ENCODE peak calls at places on chromosome 12, in eight cellular contexts. One of them, this sample, is unnamed.

GRCh38 chr12:51923506-51924365 is 16.4 kb downstream of the ACVRL1 start:
- DNase-seq in IMR-90: no peak
- DNase-seq in hepatocyte: peak
- DNase-seq in HCT116: no peak
- DNase-seq in cardiac muscle cell: peak
- DNase-seq in endothelial cell of umbilical vein: peak
- DNase-seq in upper lobe of right lung: peak
- DNase-seq in tibial artery: peak
- DNase-seq in this sample: no peak

GRCh38 chr12:62898568-62898967 is 36.4 kb downstream of the PPM1H start:
- DNase-seq in IMR-90: no peak
- DNase-seq in hepatocyte: no peak
- DNase-seq in HCT116: no peak
- DNase-seq in cardiac muscle cell: no peak
- DNase-seq in endothelial cell of umbilical vein: no peak
- DNase-seq in upper lobe of right lung: no peak
- DNase-seq in tibial artery: no peak
- DNase-seq in this sample: no peak

GRCh38 chr12:22600226-22600625 is 24.7 kb upstream of the ETNK1 start:
- DNase-seq in IMR-90: no peak
- DNase-seq in hepatocyte: peak
- DNase-seq in HCT116: no peak
- DNase-seq in cardiac muscle cell: no peak
- DNase-seq in endothelial cell of umbilical vein: no peak
- DNase-seq in upper lobe of right lung: no peak
- DNase-seq in tibial artery: no peak
- DNase-seq in this sample: no peak

GRCh38 chr12:97038859-97039258 is 131.8 kb downstream of the NEDD1 start:
- DNase-seq in IMR-90: no peak
- DNase-seq in hepatocyte: no peak
- DNase-seq in HCT116: no peak
- DNase-seq in cardiac muscle cell: no peak
- DNase-seq in endothelial cell of umbilical vein: no peak
- DNase-seq in upper lobe of right lung: no peak
- DNase-seq in tibial artery: no peak
- DNase-seq in this sample: no peak

GRCh38 chr12:55712700-55713415 is 3.0 kb upstream of the BLOC1S1 start:
- DNase-seq in IMR-90: no peak
- DNase-seq in hepatocyte: no peak
- DNase-seq in HCT116: no peak
- DNase-seq in cardiac muscle cell: no peak
- DNase-seq in endothelial cell of umbilical vein: no peak
- DNase-seq in upper lobe of right lung: no peak
- DNase-seq in tibial artery: no peak
- DNase-seq in this sample: no peak

GRCh38 chr12:43655586-43655985 is 103.0 kb downstream of the PUS7L start:
- DNase-seq in IMR-90: peak
- DNase-seq in hepatocyte: no peak
- DNase-seq in HCT116: no peak
- DNase-seq in cardiac muscle cell: no peak
- DNase-seq in endothelial cell of umbilical vein: no peak
- DNase-seq in upper lobe of right lung: no peak
- DNase-seq in tibial artery: no peak
- DNase-seq in this sample: no peak

GRCh38 chr12:12859690-12860089 is 31.7 kb upstream of the GPRC5A start:
- DNase-seq in IMR-90: peak
- DNase-seq in hepatocyte: no peak
- DNase-seq in HCT116: no peak
- DNase-seq in cardiac muscle cell: no peak
- DNase-seq in endothelial cell of umbilical vein: no peak
- DNase-seq in upper lobe of right lung: no peak
- DNase-seq in tibial artery: no peak
- DNase-seq in this sample: no peak

GRCh38 chr12:88579941-88580871 is at the start of gene KITLG:
- DNase-seq in IMR-90: peak
- DNase-seq in hepatocyte: peak
- DNase-seq in HCT116: peak
- DNase-seq in cardiac muscle cell: peak
- DNase-seq in endothelial cell of umbilical vein: peak
- DNase-seq in upper lobe of right lung: peak
- DNase-seq in tibial artery: peak
- DNase-seq in this sample: peak

GRCh38 chr12:23585782-23586163 is 363.7 kb downstream of the SOX5 start:
- DNase-seq in IMR-90: no peak
- DNase-seq in hepatocyte: no peak
- DNase-seq in HCT116: no peak
- DNase-seq in cardiac muscle cell: no peak
- DNase-seq in endothelial cell of umbilical vein: no peak
- DNase-seq in upper lobe of right lung: no peak
- DNase-seq in tibial artery: no peak
- DNase-seq in this sample: no peak

GRCh38 chr12:51827925-51828818 is 20.3 kb downstream of the FIGNL2 start:
- DNase-seq in IMR-90: peak
- DNase-seq in hepatocyte: peak
- DNase-seq in HCT116: no peak
- DNase-seq in cardiac muscle cell: no peak
- DNase-seq in endothelial cell of umbilical vein: peak
- DNase-seq in upper lobe of right lung: no peak
- DNase-seq in tibial artery: no peak
- DNase-seq in this sample: no peak

GRCh38 chr12:62600038-62600437 is 133.4 kb downstream of the MON2 start:
- DNase-seq in IMR-90: no peak
- DNase-seq in hepatocyte: no peak
- DNase-seq in HCT116: no peak
- DNase-seq in cardiac muscle cell: no peak
- DNase-seq in endothelial cell of umbilical vein: no peak
- DNase-seq in upper lobe of right lung: no peak
- DNase-seq in tibial artery: no peak
- DNase-seq in this sample: no peak

GRCh38 chr12:100959481-100959880 is 164.9 kb downstream of the ANO4 start:
- DNase-seq in IMR-90: peak
- DNase-seq in hepatocyte: peak
- DNase-seq in HCT116: peak
- DNase-seq in cardiac muscle cell: no peak
- DNase-seq in endothelial cell of umbilical vein: peak
- DNase-seq in upper lobe of right lung: no peak
- DNase-seq in tibial artery: no peak
- DNase-seq in this sample: no peak

GRCh38 chr12:123364532-123365140 is at the start of gene SBNO1:
- DNase-seq in IMR-90: peak
- DNase-seq in hepatocyte: peak
- DNase-seq in HCT116: peak
- DNase-seq in cardiac muscle cell: peak
- DNase-seq in endothelial cell of umbilical vein: no peak
- DNase-seq in upper lobe of right lung: peak
- DNase-seq in tibial artery: peak
- DNase-seq in this sample: peak

GRCh38 chr12:109151457-109151856 is 35.1 kb downstream of the ACACB start:
- DNase-seq in IMR-90: no peak
- DNase-seq in hepatocyte: no peak
- DNase-seq in HCT116: no peak
- DNase-seq in cardiac muscle cell: no peak
- DNase-seq in endothelial cell of umbilical vein: no peak
- DNase-seq in upper lobe of right lung: no peak
- DNase-seq in tibial artery: no peak
- DNase-seq in this sample: no peak
- H3K27ac ChIP-seq in IMR-90: no peak
- H3K27ac ChIP-seq in hepatocyte: no peak
- H3K27ac ChIP-seq in HCT116: no peak
- H3K27ac ChIP-seq in cardiac muscle cell: no peak
- H3K27ac ChIP-seq in endothelial cell of umbilical vein: no peak
- H3K27ac ChIP-seq in upper lobe of right lung: no peak
- H3K27ac ChIP-seq in tibial artery: no peak
- H3K27ac ChIP-seq in this sample: no peak

GRCh38 chr12:84911331-84912190 is 1.0 kb downstream of the SLC6A15 start:
- DNase-seq in IMR-90: peak
- DNase-seq in hepatocyte: peak
- DNase-seq in HCT116: no peak
- DNase-seq in cardiac muscle cell: peak
- DNase-seq in endothelial cell of umbilical vein: peak
- DNase-seq in upper lobe of right lung: peak
- DNase-seq in tibial artery: peak
- DNase-seq in this sample: peak
- H3K4me3 ChIP-seq in IMR-90: peak
- H3K4me3 ChIP-seq in hepatocyte: peak
- H3K4me3 ChIP-seq in HCT116: no peak
- H3K4me3 ChIP-seq in cardiac muscle cell: peak
- H3K4me3 ChIP-seq in endothelial cell of umbilical vein: peak
- H3K4me3 ChIP-seq in upper lobe of right lung: peak
- H3K4me3 ChIP-seq in tibial artery: peak
- H3K4me3 ChIP-seq in this sample: peak

DNA sequence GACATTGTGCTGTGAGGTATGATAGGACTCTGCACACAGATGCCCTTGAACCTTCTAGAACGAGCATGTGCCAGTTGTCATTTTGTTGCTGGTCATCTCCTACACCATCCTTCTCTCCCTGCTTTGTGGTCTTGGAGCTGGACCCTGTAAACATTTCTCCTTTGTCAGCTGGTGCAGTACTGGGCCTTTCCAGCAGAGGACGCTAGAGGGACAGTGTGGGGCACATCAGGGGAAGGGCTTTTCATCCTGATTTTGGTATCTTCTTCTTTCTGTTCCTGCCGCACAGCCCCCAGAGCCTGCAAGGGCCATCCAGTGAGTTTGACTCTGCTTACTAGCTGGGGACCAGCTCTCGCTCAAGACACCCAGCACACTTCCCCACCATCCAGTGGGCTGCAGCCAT is 484.6 kb downstream of the AACS start:
- DNase-seq in IMR-90: no peak
- DNase-seq in hepatocyte: no peak
- DNase-seq in HCT116: no peak
- DNase-seq in cardiac muscle cell: no peak
- DNase-seq in endothelial cell of umbilical vein: no peak
- DNase-seq in upper lobe of right lung: no peak
- DNase-seq in tibial artery: no peak
- DNase-seq in this sample: no peak
- TF ChIP-seq CTCF in IMR-90: no peak
- TF ChIP-seq CTCF in hepatocyte: no peak
- TF ChIP-seq CTCF in HCT116: peak
- TF ChIP-seq CTCF in cardiac muscle cell: no peak
- TF ChIP-seq CTCF in endothelial cell of umbilical vein: no peak
- TF ChIP-seq CTCF in upper lobe of right lung: peak
- TF ChIP-seq CTCF in tibial artery: no peak
- TF ChIP-seq CTCF in this sample: no peak

GRCh38 chr12:102024765-102025164 is 37.0 kb downstream of the WASHC3 start:
- DNase-seq in IMR-90: no peak
- DNase-seq in hepatocyte: no peak
- DNase-seq in HCT116: no peak
- DNase-seq in cardiac muscle cell: no peak
- DNase-seq in endothelial cell of umbilical vein: peak
- DNase-seq in upper lobe of right lung: no peak
- DNase-seq in tibial artery: no peak
- DNase-seq in this sample: no peak
- H3K27ac ChIP-seq in IMR-90: no peak
- H3K27ac ChIP-seq in hepatocyte: no peak
- H3K27ac ChIP-seq in HCT116: no peak
- H3K27ac ChIP-seq in cardiac muscle cell: no peak
- H3K27ac ChIP-seq in endothelial cell of umbilical vein: no peak
- H3K27ac ChIP-seq in upper lobe of right lung: no peak
- H3K27ac ChIP-seq in tibial artery: no peak
- H3K27ac ChIP-seq in this sample: no peak

GRCh38 chr12:113361574-113362370 is 3.4 kb downstream of the PLBD2 start:
- DNase-seq in IMR-90: no peak
- DNase-seq in hepatocyte: no peak
- DNase-seq in HCT116: no peak
- DNase-seq in cardiac muscle cell: no peak
- DNase-seq in endothelial cell of umbilical vein: no peak
- DNase-seq in upper lobe of right lung: no peak
- DNase-seq in tibial artery: no peak
- DNase-seq in this sample: no peak

GRCh38 chr12:113359939-113360748 is 1.8 kb downstream of the PLBD2 start:
- DNase-seq in IMR-90: no peak
- DNase-seq in hepatocyte: no peak
- DNase-seq in HCT116: no peak
- DNase-seq in cardiac muscle cell: no peak
- DNase-seq in endothelial cell of umbilical vein: no peak
- DNase-seq in upper lobe of right lung: no peak
- DNase-seq in tibial artery: no peak
- DNase-seq in this sample: no peak

GRCh38 chr12:113359133-113359938 is 949 bp downstream of the PLBD2 start:
- DNase-seq in IMR-90: peak
- DNase-seq in hepatocyte: no peak
- DNase-seq in HCT116: no peak
- DNase-seq in cardiac muscle cell: no peak
- DNase-seq in endothelial cell of umbilical vein: no peak
- DNase-seq in upper lobe of right lung: no peak
- DNase-seq in tibial artery: peak
- DNase-seq in this sample: peak

DNA sequence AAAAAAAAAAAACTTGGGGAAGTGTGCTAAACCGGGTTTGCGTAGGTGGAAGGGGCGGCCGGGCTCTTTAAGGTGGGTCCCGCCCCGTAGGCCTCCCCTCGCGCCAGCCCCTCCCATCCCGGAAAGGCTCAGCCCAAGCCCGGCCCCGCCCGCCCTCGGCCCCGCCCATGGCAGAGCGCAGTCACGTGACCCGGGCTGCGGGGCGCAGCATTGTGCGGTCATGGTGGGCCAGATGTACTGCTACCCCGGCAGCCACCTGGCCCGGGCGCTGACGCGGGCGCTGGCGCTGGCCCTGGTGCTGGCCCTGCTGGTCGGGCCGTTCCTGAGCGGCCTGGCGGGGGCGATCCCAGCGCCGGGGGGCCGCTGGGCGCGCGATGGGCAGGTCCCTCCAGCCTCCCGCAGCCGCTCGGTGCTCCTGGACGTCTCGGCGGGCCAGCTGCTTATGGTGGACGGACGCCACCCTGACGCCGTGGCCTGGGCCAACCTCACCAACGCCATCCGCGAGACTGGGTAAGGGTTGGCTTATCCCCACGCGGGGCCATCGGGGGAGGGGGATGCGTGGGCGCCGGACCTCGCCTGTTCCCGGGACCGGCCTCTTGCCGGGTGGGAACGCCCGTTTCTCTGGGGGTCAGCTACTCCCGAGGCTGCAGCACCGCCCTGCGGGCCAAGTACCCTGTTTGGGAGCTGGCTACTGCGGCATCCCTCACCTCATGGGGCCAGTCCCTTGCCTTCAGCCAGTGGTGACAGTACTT is at the start of gene PLBD2:
- DNase-seq in IMR-90: peak
- DNase-seq in hepatocyte: peak
- DNase-seq in HCT116: peak
- DNase-seq in cardiac muscle cell: peak
- DNase-seq in endothelial cell of umbilical vein: peak
- DNase-seq in upper lobe of right lung: peak
- DNase-seq in tibial artery: peak
- DNase-seq in this sample: peak
- H3K4me3 ChIP-seq in IMR-90: peak
- H3K4me3 ChIP-seq in hepatocyte: peak
- H3K4me3 ChIP-seq in HCT116: peak
- H3K4me3 ChIP-seq in cardiac muscle cell: peak
- H3K4me3 ChIP-seq in endothelial cell of umbilical vein: peak
- H3K4me3 ChIP-seq in upper lobe of right lung: peak
- H3K4me3 ChIP-seq in tibial artery: peak
- H3K4me3 ChIP-seq in this sample: peak

DNA sequence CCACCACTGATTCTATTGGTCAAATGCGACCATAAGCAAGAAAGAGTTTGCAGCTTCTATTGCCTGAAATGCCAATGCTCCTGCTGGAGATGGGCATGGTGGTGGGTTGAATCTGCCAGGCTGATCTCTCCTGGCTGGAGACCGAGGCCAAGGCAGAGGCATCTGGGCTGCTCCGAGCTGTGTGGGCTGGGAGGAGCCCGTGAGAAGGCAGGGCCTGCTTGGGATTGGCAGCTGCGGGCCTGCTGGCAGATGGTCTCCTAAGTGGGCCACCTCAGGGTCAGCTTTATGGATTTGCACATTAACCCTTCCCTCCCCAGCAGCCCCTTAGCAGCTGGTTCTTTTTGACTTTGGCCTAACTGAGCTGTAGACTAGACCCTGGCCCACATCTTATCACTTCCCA is 25.4 kb downstream of the SRRM4 start:
- DNase-seq in IMR-90: no peak
- DNase-seq in hepatocyte: peak
- DNase-seq in HCT116: no peak
- DNase-seq in cardiac muscle cell: peak
- DNase-seq in endothelial cell of umbilical vein: no peak
- DNase-seq in upper lobe of right lung: no peak
- DNase-seq in tibial artery: no peak
- DNase-seq in this sample: no peak
- TF ChIP-seq CTCF in IMR-90: no peak
- TF ChIP-seq CTCF in hepatocyte: no peak
- TF ChIP-seq CTCF in HCT116: no peak
- TF ChIP-seq CTCF in cardiac muscle cell: no peak
- TF ChIP-seq CTCF in endothelial cell of umbilical vein: no peak
- TF ChIP-seq CTCF in upper lobe of right lung: no peak
- TF ChIP-seq CTCF in tibial artery: no peak
- TF ChIP-seq CTCF in this sample: no peak

This sample was measured in dorsolateral prefrontal cortex.